ENCODE peak calls at places on chromosomes 13 and 19, in four cellular contexts. E is AG20443, S is substantia nigra, Q is NCI-H345. U is an unnamed sample.
A peak's percentile ranks its signal among the peaks of the same experiment; 100 is the strongest.

GRCh38 chr13:91400094-91400462 is 1.7 kb downstream of the GPC5 start:
- DNase-seq in E (no peak), S (peak; percentile 26), Q (no peak), U (no peak)

GRCh38 chr13:44648392-44649117 is 72.4 kb upstream of the TSC22D1 start:
- DNase-seq in E (peak; percentile 27), S (no peak), Q (no peak), U (peak; percentile 56)

GRCh38 chr19:33621811-33622504 is at the start of gene CHST8:
- DNase-seq in E (peak; percentile 90), S (peak; percentile 9), Q (peak; percentile 68), U (no peak)

GRCh38 chr13:94176576-94176975 is 302.9 kb downstream of the DCT start:
- DNase-seq in E (no peak), S (no peak), Q (no peak), U (no peak)

GRCh38 chr19:15218501-15218900 is 13.7 kb downstream of the EPHX3 start:
- DNase-seq in E (no peak), S (no peak), Q (no peak), U (no peak)

GRCh38 chr19:49435670-49436069 is 5.7 kb downstream of the SLC17A7 start:
- DNase-seq in E (no peak), S (no peak), Q (no peak), U (no peak)

GRCh38 chr13:54185785-54186184 is 1157.2 kb downstream of the OLFM4 start:
- DNase-seq in E (no peak), S (no peak), Q (peak; percentile 24), U (no peak)

GRCh38 chr19:29576761-29577661 is 29.1 kb upstream of the POP4 start:
- DNase-seq in E (no peak), S (no peak), Q (no peak), U (peak; percentile 4)

GRCh38 chr19:15438577-15438976 is 11.2 kb downstream of the WIZ start:
- DNase-seq in E (no peak), S (no peak), Q (no peak), U (no peak)

GRCh38 chr19:54462713-54463530 is 656 bp downstream of the LENG9 start:
- DNase-seq in E (peak; percentile 63), S (peak; percentile 70), Q (no peak), U (no peak)

GRCh38 chr19:42196011-42197001 is 21.2 kb downstream of the DEDD2 start:
- DNase-seq in E (no peak), S (no peak), Q (no peak), U (no peak)

GRCh38 chr13:105410602-105411001 is 1124.9 kb downstream of the EFNB2 start:
- DNase-seq in E (peak; percentile 32), S (peak; percentile 61), Q (no peak), U (no peak)

GRCh38 chr19:54399189-54399588 is 16.1 kb upstream of the TTYH1 start:
- DNase-seq in E (no peak), S (no peak), Q (no peak), U (no peak)

GRCh38 chr13:60261432-60262351 is 98.0 kb upstream of the DIAPH3 start:
- DNase-seq in E (no peak), S (no peak), Q (peak; percentile 99), U (no peak)

GRCh38 chr13:23074054-23074805 is 106.5 kb upstream of the SGCG start:
- DNase-seq in E (no peak), S (no peak), Q (no peak), U (no peak)

GRCh38 chr13:29817604-29818378 is 32.6 kb downstream of the UBL3 start:
- DNase-seq in E (no peak), S (no peak), Q (no peak), U (no peak)

GRCh38 chr19:8366961-8367326 is 3.0 kb downstream of the ANGPTL4 start:
- DNase-seq in E (peak; percentile 21), S (peak; percentile 51), Q (no peak), U (no peak)

GRCh38 chr19:32843716-32844245 is 25.8 kb downstream of the SLC7A9 start:
- DNase-seq in E (no peak), S (no peak), Q (no peak), U (no peak)

GRCh38 chr13:21020176-21020575 is 41.2 kb downstream of the LATS2 start:
- DNase-seq in E (no peak), S (no peak), Q (no peak), U (no peak)

GRCh38 chr19:47035495-47036232 is 12.8 kb downstream of the TMEM160 start:
- DNase-seq in E (peak; percentile 97), S (peak; percentile 68), Q (peak; percentile 78), U (peak; percentile 64)

GRCh38 chr13:61706899-61707298 is 291.2 kb upstream of the PCDH20 start:
- DNase-seq in E (no peak), S (no peak), Q (no peak), U (no peak)

GRCh38 chr13:23806874-23807522 is 82.2 kb downstream of the MIPEP start:
- DNase-seq in E (no peak), S (no peak), Q (no peak), U (no peak)

GRCh38 chr13:99307648-99308339 is 595 bp upstream of the GPR183 start:
- DNase-seq in E (peak; percentile 65), S (no peak), Q (no peak), U (peak; percentile 72)

GRCh38 chr13:26184791-26185250 is 37.3 kb downstream of the RNF6 start:
- DNase-seq in E (peak; percentile 76), S (peak; percentile 67), Q (peak; percentile 72), U (peak; percentile 9)

GRCh38 chr13:23547000-23547590 is 23.1 kb upstream of the TNFRSF19 start:
- DNase-seq in E (peak; percentile 71), S (no peak), Q (no peak), U (no peak)

GRCh38 chr19:54392078-54392477 is 23.2 kb upstream of the TTYH1 start:
- DNase-seq in E (no peak), S (no peak), Q (no peak), U (no peak)

GRCh38 chr13:37209621-37210020 is 104.2 kb upstream of the CSNK1A1L start:
- DNase-seq in E (peak; percentile 37), S (no peak), Q (no peak), U (no peak)

GRCh38 chr13:113586661-113587479 is 2.3 kb downstream of the TFDP1 start:
- DNase-seq in E (no peak), S (no peak), Q (no peak), U (no peak)

GRCh38 chr13:30094015-30094533 is 213.3 kb downstream of the KATNAL1 start:
- DNase-seq in E (no peak), S (no peak), Q (no peak), U (no peak)

GRCh38 chr19:56441206-56441792 is 35.8 kb downstream of the ZNF667 start:
- DNase-seq in E (no peak), S (no peak), Q (no peak), U (no peak)

GRCh38 chr19:33040994-33041827 is 23.5 kb downstream of the RHPN2 start:
- DNase-seq in E (no peak), S (peak; percentile 43), Q (no peak), U (peak; percentile 98)

GRCh38 chr19:3692141-3693029 is 7.9 kb downstream of the PIP5K1C start:
- DNase-seq in E (peak; percentile 46), S (no peak), Q (no peak), U (no peak)

GRCh38 chr13:50805805-50806204 is 37.7 kb downstream of the DLEU7 start:
- DNase-seq in E (no peak), S (no peak), Q (no peak), U (no peak)

GRCh38 chr13:28467886-28468519 is 26.9 kb downstream of the FLT1 start:
- DNase-seq in E (no peak), S (peak; percentile 6), Q (no peak), U (no peak)

U was measured in epithelial cell of proximal tubule.